ENCODE peak calls at places on chromosomes 5 and 9, in four cellular contexts. One of them, this sample, is unnamed. For H3K27me3, the result is how much of the 10 kb centered on the place peaks cover.

GRCh38 chr5:24170026-24170425 is 474.8 kb downstream of the CDH10 start:
- DNase-seq in left ventricle myocardium inferior: no peak
- DNase-seq in psoas muscle: no peak
- DNase-seq in uterus: no peak
- DNase-seq in this sample: no peak

GRCh38 chr9:97941323-97941722 is 3.4 kb upstream of the HEMGN start:
- DNase-seq in left ventricle myocardium inferior: no peak
- DNase-seq in psoas muscle: no peak
- DNase-seq in uterus: no peak
- DNase-seq in this sample: no peak

GRCh38 chr5:149578896-149579295 is 2.4 kb upstream of the ARHGEF37 start:
- DNase-seq in left ventricle myocardium inferior: no peak
- DNase-seq in psoas muscle: no peak
- DNase-seq in uterus: no peak
- DNase-seq in this sample: no peak

GRCh38 chr5:123754903-123755302 is 242.9 kb downstream of the CSNK1G3 start:
- DNase-seq in left ventricle myocardium inferior: no peak
- DNase-seq in psoas muscle: no peak
- DNase-seq in uterus: no peak
- DNase-seq in this sample: no peak

GRCh38 chr9:76136986-76137385 is 246.5 kb downstream of the PCSK5 start:
- DNase-seq in left ventricle myocardium inferior: no peak
- DNase-seq in psoas muscle: no peak
- DNase-seq in uterus: no peak
- DNase-seq in this sample: no peak

GRCh38 chr5:52922384-52922783 is 66.8 kb upstream of the ITGA2 start:
- DNase-seq in left ventricle myocardium inferior: no peak
- DNase-seq in psoas muscle: no peak
- DNase-seq in uterus: no peak
- DNase-seq in this sample: no peak

GRCh38 chr5:171520300-171521170 is 101.1 kb downstream of the FGF18 start:
- DNase-seq in left ventricle myocardium inferior: peak
- DNase-seq in psoas muscle: no peak
- DNase-seq in uterus: peak
- DNase-seq in this sample: no peak

GRCh38 chr9:76519027-76519835 is 60.2 kb downstream of the GCNT1 start:
- DNase-seq in left ventricle myocardium inferior: no peak
- DNase-seq in psoas muscle: no peak
- DNase-seq in uterus: no peak
- DNase-seq in this sample: no peak

GRCh38 chr5:88952996-88953643 is 70.1 kb upstream of the MEF2C start:
- DNase-seq in left ventricle myocardium inferior: no peak
- DNase-seq in psoas muscle: no peak
- DNase-seq in uterus: no peak
- DNase-seq in this sample: no peak

GRCh38 chr5:177983763-177984564 is 12.1 kb downstream of the PROP1 start:
- DNase-seq in left ventricle myocardium inferior: no peak
- DNase-seq in psoas muscle: no peak
- DNase-seq in uterus: no peak
- DNase-seq in this sample: no peak

GRCh38 chr5:97628011-97628410 is 445.0 kb upstream of the RIOK2 start:
- DNase-seq in left ventricle myocardium inferior: no peak
- DNase-seq in psoas muscle: no peak
- DNase-seq in uterus: no peak
- DNase-seq in this sample: no peak

GRCh38 chr9:504921-505821 is 290.5 kb downstream of the DOCK8 start:
- DNase-seq in left ventricle myocardium inferior: peak
- DNase-seq in psoas muscle: peak
- DNase-seq in uterus: peak
- DNase-seq in this sample: no peak

GRCh38 chr9:93859431-93860215 is 95.5 kb downstream of the BARX1 start:
- DNase-seq in left ventricle myocardium inferior: no peak
- DNase-seq in psoas muscle: no peak
- DNase-seq in uterus: no peak
- DNase-seq in this sample: no peak

GRCh38 chr9:77848897-77849296 is 182.7 kb downstream of the GNAQ start:
- DNase-seq in left ventricle myocardium inferior: peak
- DNase-seq in psoas muscle: peak
- DNase-seq in uterus: peak
- DNase-seq in this sample: peak

GRCh38 chr9:21672140-21672539 is 130.3 kb upstream of the MTAP start:
- DNase-seq in left ventricle myocardium inferior: no peak
- DNase-seq in psoas muscle: no peak
- DNase-seq in uterus: no peak
- DNase-seq in this sample: no peak

GRCh38 chr9:21933865-21934264 is 60.3 kb downstream of the CDKN2A start:
- DNase-seq in left ventricle myocardium inferior: no peak
- DNase-seq in psoas muscle: no peak
- DNase-seq in uterus: no peak
- DNase-seq in this sample: no peak

GRCh38 chr5:129906177-129906887 is 2.1 kb downstream of the CHSY3 start:
- DNase-seq in left ventricle myocardium inferior: no peak
- DNase-seq in psoas muscle: peak
- DNase-seq in uterus: peak
- DNase-seq in this sample: no peak

GRCh38 chr9:69391946-69392345 is 66.9 kb downstream of the ENTREP1 start:
- DNase-seq in left ventricle myocardium inferior: no peak
- DNase-seq in psoas muscle: no peak
- DNase-seq in uterus: no peak
- DNase-seq in this sample: no peak

GRCh38 chr5:71891856-71892255 is 172.8 kb downstream of the CARTPT start:
- DNase-seq in left ventricle myocardium inferior: peak
- DNase-seq in psoas muscle: no peak
- DNase-seq in uterus: no peak
- DNase-seq in this sample: no peak

GRCh38 chr5:61790678-61791077 is 458.6 kb downstream of the ZSWIM6 start:
- DNase-seq in left ventricle myocardium inferior: no peak
- DNase-seq in psoas muscle: no peak
- DNase-seq in uterus: no peak
- DNase-seq in this sample: peak

GRCh38 chr9:7363777-7364477 is 435.7 kb downstream of the DMAC1 start:
- DNase-seq in left ventricle myocardium inferior: no peak
- DNase-seq in psoas muscle: no peak
- DNase-seq in uterus: no peak
- DNase-seq in this sample: no peak

GRCh38 chr9:76249309-76249708 is 144.9 kb downstream of the RFK start:
- DNase-seq in left ventricle myocardium inferior: no peak
- DNase-seq in psoas muscle: no peak
- DNase-seq in uterus: no peak
- DNase-seq in this sample: no peak

GRCh38 chr5:83251849-83252248 is 174.5 kb downstream of the XRCC4 start:
- DNase-seq in left ventricle myocardium inferior: no peak
- DNase-seq in psoas muscle: no peak
- DNase-seq in uterus: no peak
- DNase-seq in this sample: no peak

GRCh38 chr9:91059713-91060112 is 258.1 kb downstream of the SYK start:
- DNase-seq in left ventricle myocardium inferior: no peak
- DNase-seq in psoas muscle: no peak
- DNase-seq in uterus: peak
- DNase-seq in this sample: no peak

GRCh38 chr9:137138701-137139467 is at the start of gene GRIN1:
- DNase-seq in left ventricle myocardium inferior: no peak
- DNase-seq in psoas muscle: no peak
- DNase-seq in uterus: no peak
- DNase-seq in this sample: no peak

GRCh38 chr5:77213601-77214000 is 3.1 kb downstream of the PDE8B start:
- DNase-seq in left ventricle myocardium inferior: no peak
- DNase-seq in psoas muscle: no peak
- DNase-seq in uterus: no peak
- DNase-seq in this sample: no peak

GRCh38 chr5:106489004-106489403 is 1181.7 kb downstream of the EFNA5 start:
- DNase-seq in left ventricle myocardium inferior: no peak
- DNase-seq in psoas muscle: no peak
- DNase-seq in uterus: no peak
- DNase-seq in this sample: no peak

GRCh38 chr5:108528655-108529054 is 146.8 kb upstream of the FBXL17 start:
- DNase-seq in left ventricle myocardium inferior: no peak
- DNase-seq in psoas muscle: no peak
- DNase-seq in uterus: no peak
- DNase-seq in this sample: no peak

GRCh38 chr9:36748322-36748899 is 175.7 kb downstream of the MELK start:
- DNase-seq in left ventricle myocardium inferior: peak
- DNase-seq in psoas muscle: peak
- DNase-seq in uterus: no peak
- DNase-seq in this sample: no peak

GRCh38 chr5:160484644-160485043 is 63.0 kb downstream of the PTTG1 start:
- DNase-seq in left ventricle myocardium inferior: no peak
- DNase-seq in psoas muscle: no peak
- DNase-seq in uterus: no peak
- DNase-seq in this sample: no peak

GRCh38 chr5:160488394-160488943 is 66.8 kb downstream of the PTTG1 start:
- DNase-seq in left ventricle myocardium inferior: no peak
- DNase-seq in psoas muscle: no peak
- DNase-seq in uterus: no peak
- DNase-seq in this sample: no peak

GRCh38 chr5:160480652-160481051 is 59.0 kb downstream of the PTTG1 start:
- DNase-seq in left ventricle myocardium inferior: no peak
- DNase-seq in psoas muscle: no peak
- DNase-seq in uterus: no peak
- DNase-seq in this sample: no peak

GRCh38 chr5:160486573-160486972 is 64.9 kb downstream of the PTTG1 start:
- DNase-seq in left ventricle myocardium inferior: no peak
- DNase-seq in psoas muscle: no peak
- DNase-seq in uterus: no peak
- DNase-seq in this sample: peak

DNA sequence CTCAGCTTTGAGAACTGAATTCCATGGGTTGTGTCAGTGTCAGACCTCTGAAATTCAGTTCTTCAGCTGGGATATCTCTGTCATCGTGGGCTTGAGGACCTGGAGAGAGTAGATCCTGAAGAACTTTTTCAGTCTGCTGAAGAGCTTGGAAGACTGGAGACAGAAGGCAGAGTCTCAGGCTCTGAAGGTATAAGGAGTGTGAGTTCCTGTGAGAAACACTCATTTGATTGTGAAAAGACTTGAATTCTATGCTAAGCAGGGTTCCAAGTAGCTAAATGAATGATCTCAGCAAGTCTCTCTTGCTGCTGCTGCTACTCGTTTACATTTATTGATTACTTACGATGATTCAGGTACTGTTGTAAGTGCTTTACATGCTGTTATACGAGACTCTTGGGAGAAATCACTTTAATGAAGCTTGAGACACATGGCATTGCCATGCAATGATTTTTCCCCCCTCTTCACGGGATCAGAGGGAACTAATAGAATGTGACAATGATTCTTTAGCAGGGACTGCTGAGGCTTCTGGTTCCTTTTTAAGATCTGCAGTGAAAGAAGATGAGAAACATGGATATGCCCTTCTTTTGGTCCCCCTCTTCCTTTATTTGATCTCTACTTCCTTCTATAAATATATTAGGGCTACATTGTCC is 63.8 kb downstream of the PTTG1 start:
- DNase-seq in left ventricle myocardium inferior: no peak
- DNase-seq in psoas muscle: no peak
- DNase-seq in uterus: no peak
- DNase-seq in this sample: no peak
- H3K27ac ChIP-seq in left ventricle myocardium inferior: no peak
- H3K27ac ChIP-seq in psoas muscle: no peak
- H3K27ac ChIP-seq in uterus: no peak
- H3K27ac ChIP-seq in this sample: no peak

DNA sequence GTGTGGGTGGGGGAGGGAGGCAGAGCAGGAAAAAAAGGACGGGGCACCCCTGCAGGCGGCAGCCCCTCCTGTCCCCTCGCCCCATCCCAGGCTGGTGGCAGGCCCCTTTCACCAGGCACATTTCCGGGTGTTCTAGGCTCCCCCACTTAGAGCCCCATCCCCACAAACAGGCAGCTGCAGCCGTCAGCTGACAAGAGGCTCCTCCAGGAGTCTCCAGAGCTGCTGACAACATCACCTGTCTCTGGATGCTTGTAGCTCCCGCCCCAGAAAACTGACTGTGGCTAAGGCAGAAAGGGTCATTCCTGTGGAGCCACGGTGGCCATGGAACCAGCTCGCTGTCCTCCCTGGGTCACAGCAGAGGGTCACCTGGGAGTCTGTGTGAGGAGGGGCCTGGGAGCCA is 50.8 kb downstream of the HMCN2 start:
- DNase-seq in left ventricle myocardium inferior: no peak
- DNase-seq in psoas muscle: no peak
- DNase-seq in uterus: no peak
- DNase-seq in this sample: no peak
- H3K27me3 ChIP-seq in left ventricle myocardium inferior: under half
- H3K27me3 ChIP-seq in psoas muscle: under half
- H3K27me3 ChIP-seq in uterus: under half
- H3K27me3 ChIP-seq in this sample: under half

GRCh38 chr5:150589791-150590601 is 50.5 kb upstream of the SYNPO start:
- DNase-seq in left ventricle myocardium inferior: peak
- DNase-seq in psoas muscle: peak
- DNase-seq in uterus: peak
- DNase-seq in this sample: peak

GRCh38 chr5:150587830-150588494 is 52.5 kb upstream of the SYNPO start:
- DNase-seq in left ventricle myocardium inferior: no peak
- DNase-seq in psoas muscle: no peak
- DNase-seq in uterus: peak
- DNase-seq in this sample: peak

GRCh38 chr5:150590979-150591411 is 49.5 kb upstream of the SYNPO start:
- DNase-seq in left ventricle myocardium inferior: peak
- DNase-seq in psoas muscle: peak
- DNase-seq in uterus: peak
- DNase-seq in this sample: no peak

GRCh38 chr5:150587016-150587415 is 53.4 kb upstream of the SYNPO start:
- DNase-seq in left ventricle myocardium inferior: no peak
- DNase-seq in psoas muscle: no peak
- DNase-seq in uterus: no peak
- DNase-seq in this sample: no peak

DNA sequence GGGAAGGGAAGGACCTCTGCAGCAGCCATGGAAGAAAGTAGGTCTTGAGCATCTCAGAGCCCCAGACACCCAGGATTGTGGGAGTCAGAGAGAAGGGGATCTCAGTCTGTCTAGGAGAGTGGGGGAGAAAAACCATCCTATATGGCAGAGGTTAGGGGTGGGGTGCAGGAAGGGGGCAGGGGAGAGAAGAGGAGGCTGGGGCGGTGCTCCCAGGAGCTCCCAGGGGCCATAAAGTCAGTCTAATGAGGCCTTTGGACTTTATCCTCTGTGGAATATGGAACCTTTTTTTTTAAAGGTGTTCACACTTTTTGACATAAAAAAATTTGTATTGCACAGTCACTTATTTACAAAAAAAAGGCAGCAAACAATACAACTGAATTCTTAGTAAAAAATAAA is 52.0 kb upstream of the SYNPO start:
- DNase-seq in left ventricle myocardium inferior: no peak
- DNase-seq in psoas muscle: no peak
- DNase-seq in uterus: no peak
- DNase-seq in this sample: peak
- H3K27ac ChIP-seq in left ventricle myocardium inferior: no peak
- H3K27ac ChIP-seq in psoas muscle: no peak
- H3K27ac ChIP-seq in uterus: no peak
- H3K27ac ChIP-seq in this sample: no peak

DNA sequence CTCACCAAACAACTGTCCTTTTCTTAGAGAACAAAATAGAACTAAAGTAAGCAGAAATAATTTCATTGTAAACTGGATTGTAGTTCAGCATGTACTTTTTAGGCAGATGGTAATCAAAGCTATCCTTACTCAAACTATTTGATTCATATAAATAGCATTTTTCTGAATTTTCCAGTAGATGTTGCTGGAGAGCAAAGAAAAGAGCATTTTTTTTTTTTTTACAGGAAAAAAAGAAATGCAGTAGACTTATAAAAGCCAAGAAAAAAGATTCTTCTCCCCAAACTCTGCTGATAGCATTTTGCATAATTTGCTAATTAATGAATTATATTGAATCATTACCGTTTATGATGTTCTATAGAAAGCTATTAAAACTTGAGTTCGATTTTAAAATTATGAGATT is 715.3 kb upstream of the WWC1 start:
- DNase-seq in left ventricle myocardium inferior: no peak
- DNase-seq in psoas muscle: no peak
- DNase-seq in uterus: no peak
- DNase-seq in this sample: no peak
- H3K27me3 ChIP-seq in left ventricle myocardium inferior: half or more
- H3K27me3 ChIP-seq in psoas muscle: under half
- H3K27me3 ChIP-seq in uterus: under half
- H3K27me3 ChIP-seq in this sample: under half

This sample was measured in Peyer's patch.